ENCODE peak calls at places on chromosomes 1 and 21, in nine cellular contexts. R, D, Z, I, Q, X, B, V and E are unnamed samples.

GRCh38 chr1:244833734-244834595 is 1.5 kb upstream of the COX20 start:
- DNase-seq in V (peak), D (peak), Z (peak), I (peak), B (no peak), R (peak), X (peak), Q (peak), E (no peak)

GRCh38 chr1:110672753-110673108 is 2.0 kb downstream of the KCNA3 start:
- DNase-seq in B (no peak), D (no peak), X (no peak), I (no peak), Z (peak), V (no peak), Q (no peak), R (no peak), E (no peak)

GRCh38 chr1:202807367-202807925 is 775 bp downstream of the KDM5B start:
- DNase-seq in R (no peak), V (peak), X (peak), D (peak), Q (peak), I (no peak), B (no peak), Z (no peak), E (peak)

GRCh38 chr1:237124856-237125462 is 83.0 kb downstream of the RYR2 start:
- DNase-seq in I (no peak), B (no peak), D (no peak), R (no peak), X (peak), Q (peak), Z (peak), V (no peak), E (no peak)

GRCh38 chr1:160486453-160486852 is 36.6 kb downstream of the SLAMF6 start:
- DNase-seq in X (peak), B (no peak), I (no peak), V (no peak), Z (no peak), R (no peak), D (no peak), Q (peak), E (no peak)

GRCh38 chr1:212237651-212238050 is 47.6 kb upstream of the PPP2R5A start:
- DNase-seq in Z (peak), B (no peak), R (no peak), V (no peak), X (no peak), Q (no peak), I (no peak), D (no peak), E (no peak)

GRCh38 chr1:178530037-178530402 is 17.1 kb downstream of the TEX35 start:
- DNase-seq in R (no peak), Q (no peak), X (peak), V (no peak), I (no peak), D (peak), Z (no peak), B (no peak), E (no peak)

GRCh38 chr1:114002492-114003290 is 23.4 kb downstream of the OLFML3 start:
- DNase-seq in D (no peak), I (no peak), Q (peak), X (peak), V (no peak), R (no peak), Z (no peak), B (no peak), E (no peak)

GRCh38 chr1:203036135-203036534 is 9.8 kb downstream of the PPFIA4 start:
- DNase-seq in R (no peak), V (no peak), Z (no peak), Q (no peak), B (no peak), I (no peak), X (peak), D (no peak), E (no peak)

GRCh38 chr21:45140346-45140940 is 66.1 kb downstream of the ADARB1 start:
- DNase-seq in V (peak), I (peak), R (peak), X (peak), Q (peak), D (peak), B (no peak), Z (peak), E (peak)

GRCh38 chr1:35726814-35727433 is 8.2 kb upstream of the C1orf216 start:
- DNase-seq in X (peak), V (peak), D (no peak), R (peak), B (no peak), Z (peak), Q (peak), I (peak), E (peak)

GRCh38 chr1:115437146-115437639 is 99.1 kb upstream of the NGF start:
- DNase-seq in R (no peak), I (no peak), X (no peak), Z (no peak), V (no peak), B (no peak), D (no peak), Q (no peak), E (no peak)

DNA sequence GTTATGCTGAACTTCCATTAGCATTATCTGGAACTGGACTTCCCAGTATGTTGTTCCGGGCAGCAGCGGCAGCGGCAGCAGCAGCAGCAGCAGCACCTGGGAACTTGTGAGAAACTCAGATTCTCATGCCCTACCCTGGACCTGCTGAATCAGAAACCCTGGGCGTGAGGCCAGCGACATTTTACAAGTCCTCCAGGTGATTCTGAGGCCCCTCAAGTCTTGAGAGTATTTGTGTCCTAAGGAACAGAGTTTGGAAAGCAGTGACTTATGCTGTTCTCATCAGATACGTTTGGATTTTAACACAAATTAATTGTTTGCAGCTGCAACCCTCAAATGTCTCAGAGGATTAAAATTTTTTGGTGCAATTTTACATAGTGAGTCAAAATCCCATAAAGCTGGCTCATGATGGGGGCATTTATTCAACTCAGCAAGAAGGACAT is 157.2 kb upstream of the KAZN start:
- DNase-seq in V (peak), D (no peak), Q (no peak), Z (no peak), I (peak), R (no peak), X (no peak), B (no peak), E (no peak)
- H3K27ac ChIP-seq in V (no peak), D (no peak), Q (no peak), Z (no peak), I (no peak), R (no peak), X (no peak), B (no peak), E (no peak)

DNA sequence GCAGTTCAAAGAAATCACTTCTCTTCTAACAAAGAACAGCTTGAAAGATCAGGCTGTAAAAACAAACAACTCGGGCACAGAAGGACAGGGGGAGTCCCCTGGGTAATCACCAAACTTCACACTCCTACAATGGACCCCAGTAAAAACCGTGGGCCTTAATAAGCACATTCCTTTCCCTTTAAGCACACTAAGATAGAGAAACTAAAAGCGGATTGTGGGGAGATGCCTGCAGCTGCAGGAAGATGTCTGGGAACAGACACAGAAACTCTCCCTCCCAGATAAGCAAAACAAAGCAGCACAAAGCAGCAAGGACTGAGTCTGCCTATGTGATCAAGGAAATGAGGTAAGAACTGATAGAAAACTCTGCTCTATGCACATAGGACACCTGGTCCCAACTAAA is 37.6 kb upstream of the CTBS start:
- DNase-seq in V (no peak), X (no peak), Q (peak), D (no peak), Z (peak), R (no peak), I (no peak), B (no peak), E (no peak)
- H3K27ac ChIP-seq in V (no peak), X (peak), Q (no peak), D (no peak), Z (peak), R (no peak), I (peak), B (no peak), E (no peak)

GRCh38 chr1:232764458-232765231 is 40.6 kb upstream of the MAP10 start:
- DNase-seq in D (no peak), Z (no peak), V (no peak), Q (no peak), X (no peak), I (no peak), B (no peak), R (no peak), E (no peak)

GRCh38 chr1:232767381-232768074 is 37.7 kb upstream of the MAP10 start:
- DNase-seq in I (peak), D (peak), B (peak), X (no peak), Z (no peak), R (no peak), V (peak), Q (no peak), E (no peak)

GRCh38 chr1:232766224-232766890 is 38.9 kb upstream of the MAP10 start:
- DNase-seq in Q (peak), R (no peak), I (peak), V (no peak), D (no peak), X (peak), B (no peak), Z (no peak), E (no peak)

GRCh38 chr1:232765536-232765935 is 39.7 kb upstream of the MAP10 start:
- DNase-seq in Q (no peak), Z (no peak), V (no peak), D (no peak), R (no peak), X (no peak), I (no peak), B (no peak), E (no peak)

GRCh38 chr1:232766904-232767303 is 38.3 kb upstream of the MAP10 start:
- DNase-seq in D (no peak), Z (no peak), V (no peak), Q (no peak), X (no peak), R (no peak), I (no peak), B (no peak), E (no peak)
- H3K27ac ChIP-seq in D (peak), Z (no peak), V (peak), Q (no peak), X (no peak), R (no peak), I (peak), B (peak), E (no peak)

DNA sequence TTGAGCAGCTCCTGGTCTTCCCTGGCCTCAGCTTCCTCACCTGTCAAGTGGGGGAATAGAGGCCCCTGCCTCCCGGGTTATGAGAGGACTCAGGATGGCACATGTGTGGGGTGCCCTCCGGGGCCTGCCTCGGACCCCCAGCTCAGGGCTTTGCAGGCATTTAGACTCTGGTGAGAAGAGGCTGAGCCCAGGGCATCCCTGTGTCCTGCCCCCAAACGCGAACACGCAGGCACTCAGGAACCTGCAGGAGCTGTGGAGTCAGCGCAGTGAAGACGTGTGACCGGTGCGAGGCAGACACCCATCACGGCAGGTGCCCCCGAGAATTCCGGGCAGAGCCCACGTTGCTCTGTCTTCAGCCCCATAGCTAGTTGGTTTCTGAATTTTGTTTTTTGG is 5.5 kb upstream of the PEX10 start:
- DNase-seq in Q (no peak), V (no peak), R (no peak), B (no peak), I (no peak), D (no peak), Z (no peak), X (no peak), E (no peak)
- H3K27ac ChIP-seq in Q (no peak), V (no peak), R (no peak), B (no peak), I (no peak), D (no peak), Z (no peak), X (no peak), E (no peak)

DNA sequence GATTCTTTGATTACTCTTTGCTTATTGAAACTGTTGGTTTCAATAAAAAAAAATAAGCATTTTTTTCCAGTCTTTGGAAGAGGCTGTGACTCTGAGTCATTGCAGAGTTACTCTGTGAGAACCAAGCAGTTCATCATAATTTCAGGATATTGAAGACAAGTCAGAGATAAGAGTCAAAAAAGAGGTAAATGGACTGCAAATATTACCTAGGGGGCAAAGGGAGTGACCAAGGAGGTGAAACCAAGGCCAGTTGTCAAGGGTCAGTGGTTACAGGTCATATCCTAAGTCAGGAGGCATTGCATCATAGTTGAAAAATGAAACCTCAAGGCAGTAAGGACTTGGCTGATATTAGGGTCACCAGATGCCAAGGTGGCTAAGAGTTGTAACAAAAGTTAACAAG is 597.1 kb upstream of the USP24 start:
- DNase-seq in R (no peak), B (no peak), V (no peak), X (no peak), I (no peak), Z (no peak), D (no peak), Q (no peak), E (no peak)
- H3K27ac ChIP-seq in R (no peak), B (no peak), V (no peak), X (no peak), I (no peak), Z (no peak), D (no peak), Q (no peak), E (no peak)

DNA sequence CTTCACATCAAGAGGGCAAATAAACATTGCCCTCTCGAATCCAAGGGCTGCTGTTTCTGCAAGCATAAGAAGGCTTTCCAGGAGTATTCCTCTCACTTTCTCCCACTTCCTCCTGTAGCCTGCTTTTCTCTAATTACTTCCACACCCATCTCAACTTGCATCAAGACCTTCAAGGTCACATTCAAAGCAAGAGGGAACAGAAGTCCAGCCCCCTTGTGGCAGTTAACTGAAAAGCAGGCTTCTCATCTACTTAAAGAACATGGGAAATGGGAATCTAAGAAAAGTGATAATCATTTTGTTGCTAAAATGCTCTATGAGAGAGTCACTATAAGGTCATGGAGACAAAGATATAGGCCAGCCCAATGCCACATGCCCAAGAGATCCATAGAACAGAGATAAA is 874.4 kb downstream of the KCNT2 start:
- DNase-seq in Q (peak), X (peak), I (no peak), Z (peak), D (no peak), R (no peak), B (no peak), V (no peak), E (no peak)
- H3K27ac ChIP-seq in Q (no peak), X (no peak), I (no peak), Z (no peak), D (no peak), R (no peak), B (no peak), V (no peak), E (no peak)

DNA sequence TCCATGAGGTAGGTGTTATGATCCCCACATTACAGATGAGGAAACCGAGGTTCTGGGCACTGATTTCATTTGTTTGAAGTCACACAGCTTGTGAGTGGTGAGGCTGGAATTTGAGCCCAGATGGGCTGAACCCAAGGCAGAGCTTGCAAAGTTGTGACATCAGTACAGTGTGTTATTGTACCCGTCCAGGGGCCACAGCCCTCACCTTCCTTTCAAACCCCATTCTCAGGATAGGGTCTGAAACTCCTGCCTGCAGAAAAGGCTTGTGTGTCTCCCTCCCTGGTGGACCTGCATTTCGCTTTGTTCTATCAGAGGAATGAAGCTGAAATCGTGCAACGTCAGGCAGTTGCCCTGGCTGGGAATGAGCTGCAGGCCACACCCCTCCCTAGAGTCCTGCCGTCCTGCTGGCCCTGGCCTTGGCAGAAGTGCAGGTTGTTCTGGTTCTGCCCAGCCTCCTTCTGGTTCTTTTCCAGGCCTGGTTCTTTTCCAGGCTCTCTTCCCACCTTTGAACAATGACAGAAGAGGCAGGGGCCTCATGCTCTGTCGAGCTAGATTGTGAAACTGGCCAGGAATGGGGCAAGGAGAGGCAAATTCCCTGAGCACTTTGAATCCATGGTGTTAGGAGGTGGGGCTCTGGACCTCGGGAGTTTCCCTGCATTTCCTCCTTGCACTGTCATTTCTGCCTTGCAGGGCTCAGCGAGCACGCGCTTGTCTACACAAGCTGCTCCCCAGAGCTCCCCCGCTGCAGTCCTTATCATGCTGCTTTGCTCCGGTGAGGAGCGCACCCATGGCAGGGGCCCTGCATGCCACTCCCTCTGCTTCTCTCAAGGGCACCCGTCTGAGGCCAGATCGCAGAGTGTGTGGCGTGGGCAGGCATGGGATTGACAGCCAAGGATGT is 8.2 kb upstream of the MYOM3 start:
- DNase-seq in Z (no peak), B (no peak), I (peak), Q (no peak), R (no peak), D (peak), X (no peak), V (peak), E (no peak)
- H3K27ac ChIP-seq in Z (no peak), B (no peak), I (peak), Q (no peak), R (no peak), D (peak), X (no peak), V (peak), E (no peak)

DNA sequence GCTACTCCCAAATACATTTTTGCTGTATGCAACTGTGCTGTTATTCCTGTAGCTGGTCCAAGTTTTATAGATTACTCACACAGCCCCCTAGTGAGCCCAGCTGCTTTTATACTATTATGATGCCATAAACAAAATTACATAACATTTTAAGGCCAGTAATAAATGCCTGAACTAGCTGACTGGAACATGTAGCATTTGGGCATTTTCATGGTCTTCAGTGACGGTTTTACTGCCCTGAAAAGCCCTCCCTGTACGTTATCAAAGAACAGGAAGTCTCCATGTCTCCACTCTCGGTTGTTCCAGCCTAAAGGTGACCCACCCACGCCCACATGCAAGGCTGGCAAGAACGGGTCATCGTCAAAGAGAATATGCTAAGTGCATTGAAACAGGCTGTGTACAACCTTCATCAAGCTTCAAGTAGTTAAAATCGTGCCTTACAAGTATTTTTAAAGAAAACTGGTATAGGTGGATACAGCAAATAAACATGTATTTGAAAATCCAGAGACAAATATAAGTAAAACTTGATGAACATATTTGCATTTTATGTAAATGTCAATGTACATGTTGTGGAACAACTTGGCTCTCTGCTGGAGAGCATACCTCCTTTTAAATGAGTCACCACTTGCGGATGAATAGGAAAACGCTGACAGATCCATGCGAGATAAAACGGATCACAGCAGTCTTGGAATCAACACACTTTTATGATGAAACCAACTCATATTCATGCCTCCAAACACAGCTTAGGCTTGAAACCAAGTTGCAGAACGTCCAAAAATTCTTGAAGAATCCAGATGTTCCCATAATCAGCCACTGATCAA is 520.5 kb downstream of the SMYD3 start:
- DNase-seq in X (no peak), D (no peak), B (no peak), I (no peak), Q (no peak), R (no peak), V (no peak), Z (no peak), E (no peak)
- H3K27ac ChIP-seq in X (no peak), D (no peak), B (no peak), I (no peak), Q (no peak), R (no peak), V (no peak), Z (no peak), E (no peak)